ENCODE peak calls at places on chromosomes 1 and 21, in five cellular contexts. N is fibroblast of mammary gland, E is epithelial cell of esophagus, W is cardiac muscle cell, I is thoracic aorta. O is an unnamed sample.

GRCh38 chr1:45643978-45644377 is 20.1 kb upstream of the CCDC17 start:
- DNase-seq in N (no peak), E (no peak), W (no peak), I (no peak), O (no peak)

GRCh38 chr1:2414297-2414958 is 2.1 kb upstream of the PEX10 start:
- DNase-seq in N (peak; percentile 49), E (peak; percentile 65), W (peak; percentile 68), I (no peak), O (peak; percentile 79)

GRCh38 chr1:108502138-108502537 is 52.0 kb downstream of the NBPF6 start:
- DNase-seq in N (no peak), E (no peak), W (no peak), I (no peak), O (no peak)

GRCh38 chr21:45403825-45404725 is 890 bp upstream of the COL18A1 start:
- DNase-seq in N (peak; percentile 58), E (peak; percentile 84), W (peak; percentile 71), I (peak; percentile 58), O (no peak)

GRCh38 chr1:66747500-66747899 is 4.8 kb upstream of the DYNLT5 start:
- DNase-seq in N (peak; percentile 61), E (no peak), W (no peak), I (no peak), O (no peak)

GRCh38 chr1:218778731-218779130 is 394.9 kb upstream of the LYPLAL1 start:
- DNase-seq in N (no peak), E (no peak), W (no peak), I (no peak), O (no peak)

GRCh38 chr21:34351786-34352241 is 12.0 kb upstream of the KCNE2 start:
- DNase-seq in N (peak; percentile 17), E (peak; percentile 27), W (peak; percentile 40), I (no peak), O (no peak)

GRCh38 chr1:171222961-171223360 is 25.3 kb upstream of the FMO1 start:
- DNase-seq in N (peak; percentile 24), E (no peak), W (peak; percentile 50), I (no peak), O (no peak)

GRCh38 chr1:14842891-14843290 is 244.4 kb downstream of the KAZN start:
- DNase-seq in N (peak; percentile 39), E (no peak), W (no peak), I (no peak), O (no peak)

DNA sequence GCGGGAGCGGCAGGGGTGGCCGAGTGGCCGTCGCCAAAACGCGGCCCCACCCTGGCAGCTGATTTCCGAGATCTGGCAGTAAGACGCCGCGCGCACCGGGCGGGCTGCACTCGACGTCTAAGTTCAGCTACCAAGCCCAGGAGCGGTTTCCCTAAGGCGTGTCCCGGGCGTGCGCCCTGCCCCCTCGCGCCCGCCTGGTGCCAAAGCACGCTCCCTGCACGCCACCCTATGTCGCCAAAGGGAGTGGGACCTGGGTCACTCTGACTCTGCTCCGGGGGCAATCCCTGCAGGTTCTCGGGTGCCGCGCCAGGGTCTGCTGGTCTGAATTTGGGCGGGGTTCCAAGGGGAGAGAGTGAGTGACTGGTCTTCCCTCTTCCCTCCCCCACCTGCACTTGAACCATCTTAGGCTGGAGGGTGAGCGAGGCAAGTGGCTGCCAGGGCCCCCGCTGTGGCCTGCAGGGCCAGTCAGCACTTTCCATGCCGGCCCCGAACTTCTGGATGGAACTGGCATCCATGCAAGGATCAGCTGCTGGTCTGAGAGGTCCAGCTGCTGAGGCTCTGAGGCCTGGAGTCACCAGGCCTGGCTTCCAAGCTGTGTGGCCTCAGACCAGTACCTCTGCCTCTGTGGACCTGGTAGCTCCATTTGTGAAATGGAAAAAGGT is at the start of gene LRRC38:
- DNase-seq in N (peak; percentile 4), E (no peak), W (peak; percentile 4), I (no peak), O (no peak)
- TF ChIP-seq CTCF in N (no peak), E (no peak), W (no peak), I (no peak), O (no peak)

GRCh38 chr1:27130798-27131197 is 24.1 kb downstream of the SLC9A1 start:
- DNase-seq in N (no peak), E (no peak), W (no peak), I (no peak), O (no peak)

GRCh38 chr1:27129225-27129624 is 25.7 kb downstream of the SLC9A1 start:
- DNase-seq in N (no peak), E (no peak), W (no peak), I (no peak), O (no peak)

GRCh38 chr1:27124405-27124804 is 30.5 kb downstream of the SLC9A1 start:
- DNase-seq in N (no peak), E (no peak), W (no peak), I (no peak), O (no peak)

GRCh38 chr1:27122652-27123051 is 32.3 kb downstream of the SLC9A1 start:
- DNase-seq in N (peak; percentile 67), E (peak; percentile 70), W (peak; percentile 68), I (peak; percentile 43), O (no peak)

GRCh38 chr1:27127419-27127818 is 27.5 kb downstream of the SLC9A1 start:
- DNase-seq in N (no peak), E (no peak), W (no peak), I (no peak), O (no peak)
- TF ChIP-seq CTCF in N (no peak), E (no peak), W (no peak), I (no peak), O (no peak)

GRCh38 chr1:22347854-22348760 is 103.5 kb upstream of the ZBTB40 start:
- DNase-seq in N (no peak), E (no peak), W (no peak), I (no peak), O (no peak)
- TF ChIP-seq CTCF in N (no peak), E (no peak), W (no peak), I (no peak), O (no peak)

DNA sequence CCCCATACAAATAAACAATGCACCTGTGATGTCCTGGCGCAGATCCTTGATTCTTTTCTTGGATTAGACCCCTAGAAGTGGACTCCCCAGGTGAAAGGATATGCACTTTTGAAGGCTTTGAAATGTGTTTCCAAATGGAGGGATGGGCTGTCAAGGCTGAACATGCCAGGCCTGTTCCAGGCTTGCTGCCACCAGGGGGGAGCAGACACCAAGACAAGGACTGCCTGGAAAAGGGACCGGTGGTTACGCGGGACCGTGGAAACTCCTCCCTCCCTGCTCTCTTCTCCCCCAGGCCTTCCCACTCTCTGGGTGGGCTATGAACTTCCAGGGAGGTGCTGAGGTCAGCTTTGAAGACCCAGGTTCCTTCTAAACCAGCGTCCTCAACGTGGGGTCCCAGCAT is 12.7 kb downstream of the C1QB start:
- DNase-seq in N (peak; percentile 18), E (peak; percentile 50), W (peak; percentile 41), I (no peak), O (no peak)
- TF ChIP-seq CTCF in N (peak; percentile 44), E (peak; percentile 60), W (peak; percentile 57), I (no peak), O (no peak)

GRCh38 chr1:208043690-208044089 is 132.8 kb upstream of the CD34 start:
- DNase-seq in N (no peak), E (no peak), W (no peak), I (no peak), O (no peak)
- TF ChIP-seq CTCF in N (no peak), E (peak; percentile 16), W (no peak), I (no peak), O (no peak)

GRCh38 chr1:201108614-201109013 is 3.6 kb downstream of the CACNA1S start:
- DNase-seq in N (no peak), E (no peak), W (no peak), I (no peak), O (no peak)

GRCh38 chr1:201111156-201111555 is 1.1 kb downstream of the CACNA1S start:
- DNase-seq in N (no peak), E (no peak), W (no peak), I (no peak), O (no peak)

GRCh38 chr1:201109651-201110050 is 2.6 kb downstream of the CACNA1S start:
- DNase-seq in N (no peak), E (no peak), W (no peak), I (no peak), O (no peak)

GRCh38 chr1:201110616-201111015 is 1.6 kb downstream of the CACNA1S start:
- DNase-seq in N (no peak), E (no peak), W (no peak), I (no peak), O (no peak)

DNA sequence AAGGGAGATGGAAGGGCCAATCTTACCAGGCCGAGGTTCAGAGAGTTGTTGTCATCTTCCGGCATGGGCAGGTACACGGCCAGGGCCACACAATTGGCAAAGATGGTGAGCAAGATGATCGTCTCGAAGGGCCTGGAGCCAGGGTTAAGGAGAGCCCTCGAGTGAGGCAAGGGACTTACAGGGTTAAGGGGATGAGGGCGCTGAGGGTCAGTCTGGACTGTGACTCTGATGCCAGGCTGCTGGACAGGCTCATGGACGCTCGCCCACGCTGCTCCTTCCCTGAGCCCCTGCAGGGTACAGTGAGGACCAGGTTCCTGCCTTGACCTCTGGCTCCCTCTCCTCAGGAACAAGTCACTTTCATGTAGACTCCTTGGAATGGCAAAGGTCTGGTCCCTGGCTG is 2.1 kb downstream of the CACNA1S start:
- DNase-seq in N (no peak), E (no peak), W (no peak), I (no peak), O (no peak)
- TF ChIP-seq CTCF in N (no peak), E (no peak), W (no peak), I (no peak), O (no peak)

GRCh38 chr1:173920868-173921267 is 3.7 kb upstream of the SERPINC1 start:
- DNase-seq in N (no peak), E (no peak), W (no peak), I (no peak), O (no peak)

DNA sequence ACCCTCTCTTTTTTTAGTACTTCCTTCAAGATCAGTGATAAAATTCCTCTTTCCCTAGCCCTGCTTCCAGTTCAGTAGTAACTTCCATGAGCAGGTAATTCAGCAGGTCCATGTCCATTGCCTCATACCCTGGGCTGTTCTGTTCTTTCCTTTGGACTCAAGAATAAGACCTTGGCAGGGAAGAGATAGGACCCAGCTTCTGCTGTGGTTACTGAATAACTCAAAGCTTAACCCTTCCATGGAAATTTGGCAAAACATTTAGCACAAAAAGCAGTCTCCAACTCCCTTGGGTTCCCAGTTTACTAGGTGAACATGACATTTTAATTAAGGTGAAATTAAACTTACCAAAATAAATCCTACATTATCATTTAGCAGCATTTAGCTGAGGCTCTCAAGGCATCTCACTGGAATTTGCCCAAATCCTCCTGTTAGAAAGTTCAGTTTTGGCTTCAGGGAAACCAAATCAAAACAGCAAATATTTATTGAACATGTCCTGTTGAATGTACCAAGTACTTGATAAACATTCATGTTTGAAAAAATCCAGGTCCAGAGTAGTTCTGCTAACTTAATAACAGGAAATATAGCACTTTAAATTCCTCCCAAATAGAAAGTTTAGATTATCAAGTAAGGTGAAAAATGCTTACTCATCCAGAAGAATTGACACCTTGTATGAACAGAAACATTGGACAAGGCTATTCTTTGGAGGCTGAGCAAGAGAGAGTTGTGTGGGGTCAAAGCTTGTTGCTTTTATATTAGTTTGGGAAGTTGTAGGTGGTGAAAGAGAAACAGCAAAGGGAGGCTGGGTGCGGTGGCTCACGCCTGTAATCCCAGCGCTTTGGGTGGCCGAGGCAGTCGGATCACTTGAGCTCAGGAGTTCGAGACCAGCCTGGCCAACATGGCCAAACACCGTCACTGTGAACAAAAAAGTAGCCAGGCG is 8.4 kb upstream of the SERPINC1 start:
- DNase-seq in N (no peak), E (no peak), W (no peak), I (no peak), O (no peak)
- TF ChIP-seq CTCF in N (no peak), E (no peak), W (no peak), I (no peak), O (no peak)

DNA sequence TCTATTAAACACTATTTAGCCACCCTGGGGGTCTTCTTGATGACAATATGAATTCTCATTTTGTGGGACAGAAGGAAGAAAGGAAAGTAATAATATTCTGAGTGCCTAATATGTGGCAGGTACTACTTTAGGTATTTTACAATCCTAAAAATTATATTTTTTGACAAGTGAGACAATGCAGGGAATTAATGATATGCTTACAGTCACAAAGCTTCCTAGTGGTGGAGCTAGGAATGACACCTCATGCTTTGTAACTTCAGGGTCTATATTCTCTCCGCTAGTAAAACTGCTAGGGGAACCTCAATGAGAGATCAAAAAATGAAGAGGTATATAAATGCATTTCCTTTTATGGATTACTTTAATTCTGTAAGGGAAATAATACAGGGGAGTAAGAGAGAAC is 44.3 kb downstream of the TPR start:
- DNase-seq in N (peak; percentile 3), E (no peak), W (no peak), I (no peak), O (no peak)
- TF ChIP-seq CTCF in N (peak; percentile 44), E (peak; percentile 44), W (peak; percentile 33), I (no peak), O (peak; percentile 50)